ENCODE peak calls at places on chromosomes 12 and 14, in seven cellular contexts. R is fibroblast of pulmonary artery, P is cardiac muscle cell, D is astrocyte of the cerebellum, T is HFF-Myc, B is foreskin fibroblast, G is mammary epithelial cell. I is an unnamed sample.

GRCh38 chr12:51592034-51592705 is 1.1 kb downstream of the SCN8A start:
- DNase-seq in R (peak), P (no peak), D (no peak), T (peak), B (peak), G (no peak), I (no peak)

GRCh38 chr12:53096089-53096741 is 1.3 kb upstream of the IGFBP6 start:
- DNase-seq in R (peak), P (no peak), D (no peak), T (no peak), B (peak), G (peak), I (no peak)

GRCh38 chr12:14960548-14961465 is 594 bp downstream of the ARHGDIB start:
- DNase-seq in R (peak), P (no peak), D (no peak), T (no peak), B (peak), G (peak), I (no peak)

GRCh38 chr12:32756476-32757158 is 920 bp upstream of the YARS2 start:
- DNase-seq in R (no peak), P (no peak), D (no peak), T (no peak), B (peak), G (peak), I (no peak)

GRCh38 chr14:49972840-49973239 is 80.0 kb downstream of the ARF6 start:
- DNase-seq in R (peak), P (no peak), D (peak), T (peak), B (peak), G (peak), I (peak)

GRCh38 chr12:71469235-71469873 is 29.8 kb downstream of the LGR5 start:
- DNase-seq in R (peak), P (no peak), D (no peak), T (no peak), B (peak), G (peak), I (peak)

GRCh38 chr12:56271031-56271430 is 4.3 kb downstream of the COQ10A start:
- DNase-seq in R (peak), P (peak), D (no peak), T (no peak), B (peak), G (peak), I (no peak)

GRCh38 chr12:64669270-64669842 is 59.1 kb downstream of the RASSF3 start:
- DNase-seq in R (peak), P (peak), D (no peak), T (no peak), B (no peak), G (peak), I (no peak)

GRCh38 chr14:55122441-55122986 is 6.5 kb upstream of the LGALS3 start:
- DNase-seq in R (peak), P (peak), D (no peak), T (no peak), B (peak), G (no peak), I (no peak)

DNA sequence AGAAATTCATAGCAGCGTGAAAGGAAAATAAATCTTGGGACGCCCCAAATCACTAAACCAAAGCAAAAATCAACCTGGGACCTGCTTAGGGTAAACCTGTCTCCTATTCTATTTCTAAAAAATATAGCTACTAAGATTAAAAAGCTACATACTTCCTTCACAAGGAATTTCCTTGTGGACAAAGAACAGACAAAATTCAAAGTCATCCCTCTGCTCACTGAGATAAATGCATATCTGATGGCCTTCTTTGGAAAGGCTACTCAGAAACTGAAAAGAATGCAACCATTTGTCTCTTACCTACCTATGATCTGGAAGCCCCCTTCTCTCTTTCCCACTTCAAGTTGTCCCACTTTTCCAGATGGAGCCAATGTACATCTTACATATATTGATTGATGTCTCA is 93.0 kb upstream of the CNOT2 start:
- DNase-seq in R (no peak), P (no peak), D (no peak), T (no peak), B (no peak), G (no peak), I (no peak)
- TF ChIP-seq CTCF in R (no peak), P (no peak), D (no peak), T (no peak), B (no peak), G (no peak), I (no peak)

DNA sequence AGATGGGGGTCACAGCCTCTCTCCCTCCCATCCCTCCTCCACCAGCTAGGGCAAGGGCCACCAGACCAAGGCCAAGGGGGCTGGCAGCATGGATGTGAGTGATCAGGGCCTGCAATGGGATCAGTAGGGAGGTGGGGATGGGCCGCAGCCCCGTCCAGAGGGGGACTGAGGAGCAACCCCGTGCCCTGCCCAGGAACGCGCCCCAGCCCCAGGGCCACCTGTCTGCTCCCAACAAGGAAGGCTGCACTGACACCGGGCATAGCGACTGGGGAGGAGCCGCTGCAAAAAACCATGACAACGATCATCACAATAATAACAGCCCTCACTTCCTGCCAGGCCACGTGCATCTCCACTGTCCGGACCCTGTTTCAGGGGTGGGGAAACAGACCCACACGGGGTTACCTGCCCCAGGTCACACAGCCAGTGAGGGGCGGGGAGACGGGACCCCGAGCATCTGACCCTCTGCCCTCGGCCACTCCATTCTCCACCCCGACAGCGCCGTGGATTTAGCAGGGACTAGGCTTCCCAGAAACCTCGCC is 24.3 kb downstream of the NCOR2 start:
- DNase-seq in R (peak), P (no peak), D (no peak), T (no peak), B (no peak), G (no peak), I (no peak)
- H3K4me3 ChIP-seq in R (no peak), P (no peak), D (no peak), T (no peak), B (no peak), G (no peak), I (no peak)

DNA sequence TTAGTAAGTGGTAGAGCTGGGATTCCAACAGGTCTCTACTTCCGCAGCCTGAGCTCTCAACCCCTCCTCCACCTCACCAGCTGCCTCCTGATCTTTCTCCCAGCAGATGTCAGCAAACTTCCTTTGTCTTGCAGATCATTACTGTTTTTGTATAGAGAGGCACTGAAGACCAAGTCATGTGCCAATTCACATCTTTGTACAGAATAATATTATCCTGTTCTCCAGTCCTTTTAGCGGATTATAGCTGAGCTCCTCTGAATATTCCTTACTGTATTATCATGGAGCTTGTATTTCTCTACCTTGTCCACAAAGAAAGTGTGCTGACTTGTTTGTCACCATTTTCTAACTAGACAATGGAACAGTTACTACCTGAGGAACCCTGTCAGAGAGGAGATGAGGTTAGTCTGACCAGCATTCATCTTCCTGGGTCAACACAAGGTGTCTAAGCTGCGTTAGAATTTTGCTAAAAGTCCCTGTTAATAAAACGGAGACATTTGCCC is 142.3 kb upstream of the ARHGAP5 start:
- DNase-seq in R (peak), P (peak), D (no peak), T (no peak), B (peak), G (peak), I (no peak)
- TF ChIP-seq CTCF in R (peak), P (peak), D (peak), T (peak), B (peak), G (peak), I (peak)

GRCh38 chr12:8033153-8034044 is 883 bp downstream of the FOXJ2 start:
- DNase-seq in R (peak), P (peak), D (no peak), T (no peak), B (peak), G (peak), I (no peak)
- H3K4me3 ChIP-seq in R (peak), P (peak), D (peak), T (peak), B (peak), G (peak), I (peak)

GRCh38 chr12:76080729-76081415 is 3.6 kb downstream of the NAP1L1 start:
- DNase-seq in R (no peak), P (peak), D (no peak), T (no peak), B (peak), G (no peak), I (no peak)
- TF ChIP-seq CTCF in R (no peak), P (no peak), D (no peak), T (peak), B (peak), G (no peak), I (peak)

GRCh38 chr12:1065629-1066028 is 74.6 kb downstream of the ERC1 start:
- DNase-seq in R (no peak), P (no peak), D (no peak), T (no peak), B (no peak), G (no peak), I (no peak)
- H3K4me3 ChIP-seq in R (no peak), P (no peak), D (no peak), T (no peak), B (no peak), G (no peak), I (no peak)

DNA sequence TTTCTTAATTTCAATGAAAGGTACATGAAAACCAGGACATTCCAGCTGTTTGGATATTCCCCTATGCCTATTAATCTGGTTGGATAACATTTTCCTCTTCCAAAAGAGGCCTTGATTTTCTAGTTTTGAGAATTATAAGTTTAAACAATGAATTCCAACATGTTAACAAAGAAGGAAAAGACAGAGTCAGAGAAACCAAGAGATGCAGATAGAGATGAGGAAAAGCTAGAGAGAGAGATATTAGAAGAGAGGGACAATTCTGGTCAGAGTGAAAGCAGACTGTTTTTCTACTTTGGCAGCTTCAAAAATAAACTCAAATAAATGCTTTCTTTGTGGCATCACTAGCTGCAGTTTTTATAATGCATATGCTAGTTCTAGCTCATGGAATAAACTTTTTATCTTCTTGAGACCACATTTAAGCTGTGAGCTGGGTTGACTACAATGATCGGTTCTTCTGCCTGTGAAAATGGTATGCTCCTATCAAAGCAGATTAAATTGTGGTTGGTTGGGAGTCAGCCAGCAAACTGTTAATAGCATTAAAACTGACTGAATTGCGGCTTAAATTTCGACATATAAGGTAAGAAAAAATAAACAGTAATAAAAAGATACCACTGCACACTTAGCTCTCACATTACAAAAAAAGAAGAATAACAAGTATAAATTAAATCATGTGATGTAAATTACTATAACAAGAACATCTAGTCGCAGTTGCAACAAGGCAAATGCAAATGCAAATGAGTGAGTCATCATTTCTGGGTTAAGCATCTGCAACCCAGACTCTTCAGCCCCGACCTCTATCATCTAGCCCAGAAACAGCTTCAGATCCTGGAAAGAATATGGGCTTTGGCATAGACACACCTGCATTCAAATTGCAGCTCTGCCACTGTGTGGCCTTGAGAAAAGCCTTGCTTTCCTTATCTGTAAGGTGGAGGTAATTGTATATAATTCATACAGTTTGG is 19.7 kb upstream of the DHRS7 start:
- DNase-seq in R (no peak), P (no peak), D (no peak), T (no peak), B (peak), G (no peak), I (peak)
- TF ChIP-seq CTCF in R (no peak), P (no peak), D (no peak), T (no peak), B (no peak), G (no peak), I (no peak)

GRCh38 chr14:24262821-24263733 is at the start of gene TGM1:
- DNase-seq in R (no peak), P (no peak), D (no peak), T (no peak), B (no peak), G (no peak), I (no peak)

GRCh38 chr14:24264298-24264697 is 1.3 kb upstream of the TGM1 start:
- DNase-seq in R (no peak), P (no peak), D (no peak), T (no peak), B (no peak), G (peak), I (no peak)

GRCh38 chr14:24261256-24261968 is 1.6 kb downstream of the TGM1 start:
- DNase-seq in R (no peak), P (no peak), D (no peak), T (no peak), B (no peak), G (no peak), I (no peak)

GRCh38 chr14:24261969-24262327 is 1.0 kb downstream of the TGM1 start:
- DNase-seq in R (no peak), P (no peak), D (no peak), T (no peak), B (no peak), G (no peak), I (no peak)

GRCh38 chr14:24263848-24264247 is 871 bp upstream of the TGM1 start:
- DNase-seq in R (no peak), P (no peak), D (no peak), T (no peak), B (no peak), G (no peak), I (no peak)
- H3K4me3 ChIP-seq in R (no peak), P (no peak), D (no peak), T (no peak), B (no peak), G (no peak), I (no peak)

GRCh38 chr14:34718750-34719304 is 4.4 kb upstream of the CFL2 start:
- DNase-seq in R (no peak), P (no peak), D (no peak), T (no peak), B (peak), G (peak), I (no peak)
- TF ChIP-seq CTCF in R (no peak), P (no peak), D (no peak), T (no peak), B (no peak), G (no peak), I (no peak)

DNA sequence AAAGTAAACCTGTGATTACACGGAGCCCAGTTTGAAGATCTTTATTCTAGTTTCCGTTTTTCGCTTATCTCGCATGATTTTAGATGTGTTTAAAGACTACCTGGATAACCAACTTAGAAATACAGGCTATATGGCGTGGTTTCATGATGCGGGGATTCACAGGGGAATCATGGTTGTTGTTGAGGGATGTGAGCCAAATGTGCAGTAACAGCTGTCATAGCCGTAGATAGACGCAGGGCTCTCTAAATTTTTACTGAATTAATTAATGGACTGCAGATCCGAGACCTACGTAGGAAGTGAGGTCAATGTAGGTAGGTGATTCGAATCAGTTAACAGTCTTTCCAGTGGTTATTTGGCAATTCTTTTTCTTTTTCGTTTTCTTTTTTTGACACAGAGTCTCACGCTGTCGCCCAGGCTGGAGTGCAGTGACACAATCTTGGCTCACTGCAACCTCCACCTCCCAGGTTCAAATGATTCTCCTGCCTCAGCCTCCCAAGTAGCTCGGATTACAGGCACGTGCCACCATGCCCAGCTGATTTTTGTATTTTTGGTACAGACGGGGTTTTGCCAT is 144.9 kb upstream of the AMIGO2 start:
- DNase-seq in R (no peak), P (no peak), D (no peak), T (no peak), B (no peak), G (no peak), I (no peak)
- H3K4me3 ChIP-seq in R (no peak), P (no peak), D (no peak), T (no peak), B (no peak), G (no peak), I (no peak)